ENCODE peak calls at places on chromosome 18, in ten cellular contexts. B is OCI-LY7, E is heart left ventricle, X is tibial artery, J is progenitor cell of endocrine pancreas, K is AG10803, M is neural progenitor cell, I is A549, F is sigmoid colon, L is breast epithelium. Y is an unnamed sample.

GRCh38 chr18:48076461-48076860 is 146.0 kb upstream of the SMAD2 start:
- DNase-seq in B (no peak), E (no peak), X (peak; percentile 32), J (no peak), K (no peak), M (no peak), I (no peak), F (no peak), L (no peak), Y (no peak)

GRCh38 chr18:50610349-50610748 is 50.5 kb downstream of the MAPK4 start:
- DNase-seq in B (no peak), E (no peak), X (no peak), J (no peak), K (no peak), M (no peak), I (no peak), F (no peak), L (no peak), Y (no peak)

GRCh38 chr18:57776767-57777166 is 26.3 kb downstream of the ATP8B1 start:
- DNase-seq in B (no peak), E (no peak), X (no peak), J (no peak), K (peak; percentile 85), M (no peak), I (no peak), F (no peak), L (no peak), Y (no peak)

GRCh38 chr18:21602302-21602592 is 1.7 kb upstream of the ESCO1 start:
- DNase-seq in B (no peak), E (no peak), X (no peak), J (no peak), K (no peak), M (no peak), I (no peak), F (no peak), L (no peak), Y (no peak)

GRCh38 chr18:12782521-12782920 is 79.7 kb downstream of the PSMG2 start:
- DNase-seq in B (no peak), E (no peak), X (no peak), J (no peak), K (no peak), M (no peak), I (no peak), F (no peak), L (no peak), Y (no peak)

GRCh38 chr18:27008575-27008974 is 143.1 kb upstream of the AQP4 start:
- DNase-seq in B (no peak), E (no peak), X (no peak), J (no peak), K (no peak), M (no peak), I (no peak), F (no peak), L (no peak), Y (no peak)

GRCh38 chr18:28183418-28184078 is 6.6 kb upstream of the CDH2 start:
- DNase-seq in B (no peak), E (no peak), X (no peak), J (no peak), K (peak; percentile 55), M (no peak), I (no peak), F (no peak), L (no peak), Y (no peak)

GRCh38 chr18:8627107-8627472 is 17.9 kb downstream of the RAB12 start:
- DNase-seq in B (no peak), E (no peak), X (no peak), J (no peak), K (no peak), M (no peak), I (no peak), F (no peak), L (no peak), Y (no peak)

DNA sequence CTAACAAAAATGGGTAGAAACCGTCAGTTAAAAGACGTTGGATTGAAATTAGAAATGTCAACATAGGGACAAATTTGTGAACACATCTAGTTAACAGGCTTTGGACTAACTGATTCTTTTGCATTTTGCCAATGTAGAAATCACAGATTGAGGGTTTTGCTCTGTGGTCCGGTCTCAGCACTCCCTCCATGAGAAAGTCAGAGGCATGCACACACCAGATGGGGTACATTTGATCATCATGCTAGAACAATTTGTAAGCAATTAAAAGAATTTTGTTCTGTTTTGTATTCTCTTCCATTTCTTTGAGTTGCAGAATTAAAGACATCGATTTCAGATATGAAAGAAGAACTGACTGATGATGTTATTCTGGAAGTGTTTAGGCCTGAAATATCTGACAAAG is 179.1 kb upstream of the CCDC68 start:
- DNase-seq in B (no peak), E (no peak), X (no peak), J (no peak), K (no peak), M (no peak), I (no peak), F (no peak), L (no peak), Y (no peak)
- TF ChIP-seq CTCF in B (no peak), E (no peak), X (no peak), J (no peak), K (no peak), M (no peak), I (no peak), F (no peak), L (no peak), Y (no peak)

GRCh38 chr18:67845035-67845434 is 328.5 kb upstream of the DSEL start:
- DNase-seq in B (no peak), E (no peak), X (no peak), J (no peak), K (no peak), M (no peak), I (no peak), F (no peak), L (no peak), Y (no peak)
- TF ChIP-seq CTCF in B (no peak), E (no peak), X (no peak), J (no peak), K (peak; percentile 27), M (peak; percentile 10), I (no peak), F (no peak), L (no peak), Y (no peak)

GRCh38 chr18:36897253-36897652 is 68.3 kb downstream of the KIAA1328 start:
- DNase-seq in B (no peak), E (no peak), X (no peak), J (no peak), K (no peak), M (no peak), I (no peak), F (no peak), L (no peak), Y (no peak)

GRCh38 chr18:36901277-36901701 is 72.4 kb downstream of the KIAA1328 start:
- DNase-seq in B (no peak), E (no peak), X (no peak), J (no peak), K (no peak), M (no peak), I (no peak), F (no peak), L (no peak), Y (no peak)

GRCh38 chr18:36903215-36903928 is 74.4 kb downstream of the KIAA1328 start:
- DNase-seq in B (no peak), E (no peak), X (no peak), J (no peak), K (peak; percentile 34), M (no peak), I (no peak), F (no peak), L (no peak), Y (no peak)

GRCh38 chr18:36895606-36896005 is 66.7 kb downstream of the KIAA1328 start:
- DNase-seq in B (no peak), E (no peak), X (no peak), J (no peak), K (no peak), M (no peak), I (no peak), F (no peak), L (no peak), Y (no peak)

GRCh38 chr18:36899289-36899688 is 70.4 kb downstream of the KIAA1328 start:
- DNase-seq in B (peak; percentile 11), E (no peak), X (no peak), J (no peak), K (no peak), M (peak; percentile 31), I (peak; percentile 1), F (no peak), L (no peak), Y (no peak)
- TF ChIP-seq CTCF in B (peak; percentile 70), E (no peak), X (no peak), J (peak; percentile 35), K (no peak), M (peak; percentile 56), I (peak; percentile 14), F (no peak), L (no peak), Y (no peak)

DNA sequence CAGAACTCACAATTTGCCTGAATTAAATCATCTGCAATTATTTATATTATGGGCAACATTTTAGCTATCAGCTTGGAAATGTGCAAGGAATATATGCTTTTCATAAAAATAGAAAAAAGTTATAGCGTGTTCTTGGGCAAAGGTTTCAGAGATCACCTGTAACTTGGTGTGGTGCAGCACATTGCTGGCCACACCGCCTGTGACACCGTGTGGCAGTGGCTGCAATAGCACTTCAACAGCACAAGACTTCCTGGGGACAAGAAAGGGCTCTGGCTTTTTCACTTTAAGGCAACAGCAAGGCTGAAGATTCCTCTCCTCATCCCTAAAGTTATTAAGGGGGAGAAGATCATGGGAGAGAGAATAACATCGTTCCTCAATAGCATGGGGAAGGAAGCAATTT is 14.8 kb upstream of the SERPINB3 start:
- DNase-seq in B (peak; percentile 2), E (no peak), X (no peak), J (no peak), K (no peak), M (peak; percentile 67), I (no peak), F (no peak), L (no peak), Y (no peak)
- TF ChIP-seq CTCF in B (peak; percentile 58), E (no peak), X (no peak), J (peak; percentile 62), K (peak; percentile 34), M (peak; percentile 58), I (no peak), F (no peak), L (no peak), Y (no peak)